ENCODE peak calls at places on chromosomes 13 and 19, in seven cellular contexts. N is tibial artery, P is SK-N-SH, F is ovary, Y is pancreas, V is endodermal cell, J is Caco-2. K is an unnamed sample.

GRCh38 chr13:82772802-82773201 is 1109.5 kb downstream of the SLITRK1 start:
- DNase-seq in N (no peak), P (no peak), F (no peak), Y (no peak), V (no peak), J (no peak), K (no peak)

GRCh38 chr19:17926044-17926443 is 6.8 kb upstream of the CCDC124 start:
- DNase-seq in N (no peak), P (no peak), F (no peak), Y (no peak), V (no peak), J (no peak), K (no peak)

GRCh38 chr19:33520048-33520643 is 1.4 kb downstream of the PEPD start:
- DNase-seq in N (no peak), P (no peak), F (no peak), Y (no peak), V (no peak), J (no peak), K (no peak)

GRCh38 chr13:102726430-102726829 is 31.6 kb upstream of the METTL21C start:
- DNase-seq in N (no peak), P (no peak), F (no peak), Y (no peak), V (no peak), J (no peak), K (peak; percentile 10)

GRCh38 chr19:4391701-4392543 is 8.4 kb downstream of the SH3GL1 start:
- DNase-seq in N (no peak), P (no peak), F (peak; percentile 33), Y (no peak), V (no peak), J (no peak), K (no peak)

GRCh38 chr13:32116210-32116609 is 84.6 kb downstream of the FRY start:
- DNase-seq in N (no peak), P (no peak), F (no peak), Y (no peak), V (no peak), J (no peak), K (no peak)

GRCh38 chr13:50990540-50991506 is 81.2 kb downstream of the RNASEH2B start:
- DNase-seq in N (peak; percentile 82), P (peak; percentile 34), F (peak; percentile 47), Y (no peak), V (peak; percentile 77), J (no peak), K (no peak)

GRCh38 chr19:30148039-30148438 is 206.0 kb downstream of the URI1 start:
- DNase-seq in N (no peak), P (no peak), F (no peak), Y (no peak), V (no peak), J (no peak), K (peak; percentile 89)

GRCh38 chr19:12567951-12568350 is 16.7 kb upstream of the ZNF564 start:
- DNase-seq in N (no peak), P (no peak), F (no peak), Y (no peak), V (no peak), J (no peak), K (no peak)

GRCh38 chr13:109293166-109293565 is 493.2 kb downstream of the IRS2 start:
- DNase-seq in N (no peak), P (no peak), F (no peak), Y (no peak), V (no peak), J (no peak), K (no peak)

GRCh38 chr13:28805193-28805819 is 14.8 kb upstream of the MTUS2 start:
- DNase-seq in N (no peak), P (peak; percentile 35), F (no peak), Y (no peak), V (peak; percentile 89), J (no peak), K (peak; percentile 44)

GRCh38 chr19:55642153-55643002 is 1.1 kb upstream of the ZNF581 start:
- DNase-seq in N (no peak), P (peak; percentile 47), F (peak; percentile 69), Y (no peak), V (peak; percentile 69), J (peak; percentile 53), K (no peak)

GRCh38 chr13:73751290-73751689 is 382.9 kb downstream of the KLF12 start:
- DNase-seq in N (no peak), P (no peak), F (no peak), Y (no peak), V (no peak), J (no peak), K (no peak)

GRCh38 chr19:30341646-30342201 is 30.5 kb upstream of the ZNF536 start:
- DNase-seq in N (no peak), P (no peak), F (no peak), Y (no peak), V (no peak), J (no peak), K (no peak)

GRCh38 chr13:110506396-110506795 is 55.1 kb downstream of the RAB20 start:
- DNase-seq in N (no peak), P (no peak), F (no peak), Y (no peak), V (no peak), J (peak; percentile 91), K (no peak)

GRCh38 chr13:110505594-110505993 is 55.9 kb downstream of the RAB20 start:
- DNase-seq in N (no peak), P (no peak), F (no peak), Y (no peak), V (no peak), J (no peak), K (no peak)

GRCh38 chr13:110509478-110509926 is 52.0 kb downstream of the RAB20 start:
- DNase-seq in N (no peak), P (peak; percentile 56), F (no peak), Y (no peak), V (no peak), J (no peak), K (no peak)

GRCh38 chr13:110507678-110508381 is 53.7 kb downstream of the RAB20 start:
- DNase-seq in N (no peak), P (no peak), F (no peak), Y (peak; percentile 82), V (no peak), J (peak; percentile 79), K (peak; percentile 16)

GRCh38 chr13:110506859-110507566 is 54.5 kb downstream of the RAB20 start:
- DNase-seq in N (peak; percentile 60), P (no peak), F (peak; percentile 71), Y (peak; percentile 91), V (no peak), J (peak; percentile 97), K (peak; percentile 57)
- H3K4me1 ChIP-seq in N (peaks cover 56% of the 10 kb centered on the region), P (no peaks in the 10 kb centered on the region), F (peaks cover 9% of the 10 kb centered on the region), Y (peaks cover 9% of the 10 kb centered on the region), V (no peaks in the 10 kb centered on the region), J (peaks cover 53% of the 10 kb centered on the region), K (peaks cover 16% of the 10 kb centered on the region)

GRCh38 chr13:114149774-114150740 is 17.6 kb upstream of the RASA3 start:
- DNase-seq in N (no peak), P (no peak), F (no peak), Y (no peak), V (no peak), J (no peak), K (no peak)
- H3K4me1 ChIP-seq in N (peaks cover 12% of the 10 kb centered on the region), P (no peaks in the 10 kb centered on the region), F (no peaks in the 10 kb centered on the region), Y (peaks cover 6% of the 10 kb centered on the region), V (no peaks in the 10 kb centered on the region), J (no peaks in the 10 kb centered on the region), K (no peaks in the 10 kb centered on the region)

GRCh38 chr13:110326263-110326904 is 19.3 kb downstream of the COL4A2 start:
- DNase-seq in N (no peak), P (no peak), F (no peak), Y (no peak), V (peak; percentile 66), J (no peak), K (no peak)
- H3K4me1 ChIP-seq in N (peaks cover 100% of the 10 kb centered on the region), P (peaks cover 72% of the 10 kb centered on the region), F (peaks cover 19% of the 10 kb centered on the region), Y (no peaks in the 10 kb centered on the region), V (peaks cover 23% of the 10 kb centered on the region), J (peaks cover 17% of the 10 kb centered on the region), K (peaks cover 62% of the 10 kb centered on the region)

GRCh38 chr13:110352735-110353134 is 45.7 kb downstream of the COL4A2 start:
- DNase-seq in N (no peak), P (no peak), F (no peak), Y (no peak), V (peak; percentile 85), J (no peak), K (no peak)

GRCh38 chr13:110351636-110352420 is 44.7 kb downstream of the COL4A2 start:
- DNase-seq in N (no peak), P (no peak), F (no peak), Y (no peak), V (no peak), J (no peak), K (no peak)

GRCh38 chr13:110354209-110354627 is 47.1 kb downstream of the COL4A2 start:
- DNase-seq in N (no peak), P (no peak), F (no peak), Y (no peak), V (no peak), J (no peak), K (no peak)

GRCh38 chr13:110354715-110355473 is 47.8 kb downstream of the COL4A2 start:
- DNase-seq in N (no peak), P (no peak), F (no peak), Y (no peak), V (no peak), J (no peak), K (no peak)

DNA sequence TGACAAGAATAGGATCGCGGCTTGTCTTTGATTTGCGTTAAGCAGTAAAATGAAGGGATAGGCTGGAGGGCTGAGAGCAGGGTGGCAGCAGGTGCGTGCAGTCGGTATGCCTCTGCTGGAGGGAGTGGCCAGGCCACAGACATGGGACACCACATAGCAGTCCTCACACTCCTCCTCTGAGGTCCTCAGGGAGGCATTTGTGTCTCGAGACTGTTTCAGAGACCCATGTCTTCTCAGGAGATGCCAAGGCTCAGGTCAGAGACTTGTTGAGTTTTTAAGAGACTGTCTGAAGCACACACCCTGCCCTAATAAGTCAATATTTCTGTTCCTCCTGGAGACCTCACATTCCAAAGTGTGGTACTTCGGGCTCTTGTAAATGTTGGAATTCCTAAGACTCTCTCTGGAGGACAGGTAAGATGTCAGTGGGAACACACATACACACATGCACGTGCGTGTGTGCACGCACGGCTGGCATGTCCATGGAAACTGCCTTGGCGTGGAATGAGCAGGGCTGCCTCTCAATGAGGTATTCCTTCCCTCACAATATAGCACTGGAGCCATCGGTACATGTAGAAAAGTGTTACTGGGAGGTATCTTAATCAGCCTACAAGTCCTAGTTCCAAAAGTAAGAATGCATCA is 46.4 kb downstream of the COL4A2 start:
- DNase-seq in N (no peak), P (no peak), F (no peak), Y (no peak), V (no peak), J (no peak), K (no peak)
- H3K4me1 ChIP-seq in N (peaks cover 91% of the 10 kb centered on the region), P (peaks cover 13% of the 10 kb centered on the region), F (peaks cover 8% of the 10 kb centered on the region), Y (no peaks in the 10 kb centered on the region), V (no peaks in the 10 kb centered on the region), J (peaks cover 17% of the 10 kb centered on the region), K (peaks cover 37% of the 10 kb centered on the region)